ENCODE peak calls at places on chromosomes 6 and 20, in four cellular contexts. One of them, this sample, is unnamed. For H3K36me3 and H3K27me3, the result is how much of the 10 kb centered on the place peaks cover.

GRCh38 chr6:40923860-40924259 is 115.2 kb downstream of the UNC5CL start:
- DNase-seq in HCT116: no peak
- DNase-seq in pancreas: no peak
- DNase-seq in lung: no peak
- DNase-seq in this sample: no peak

GRCh38 chr6:82144852-82145332 is 102.7 kb downstream of the IBTK start:
- DNase-seq in HCT116: peak
- DNase-seq in pancreas: peak
- DNase-seq in lung: no peak
- DNase-seq in this sample: peak

GRCh38 chr6:125952764-125953501 is 3.6 kb upstream of the HINT3 start:
- DNase-seq in HCT116: no peak
- DNase-seq in pancreas: no peak
- DNase-seq in lung: no peak
- DNase-seq in this sample: no peak

GRCh38 chr20:11452326-11452725 is 465.4 kb upstream of the BTBD3 start:
- DNase-seq in HCT116: no peak
- DNase-seq in pancreas: no peak
- DNase-seq in lung: no peak
- DNase-seq in this sample: peak

GRCh38 chr6:12572884-12573824 is 143.4 kb upstream of the PHACTR1 start:
- DNase-seq in HCT116: no peak
- DNase-seq in pancreas: no peak
- DNase-seq in lung: no peak
- DNase-seq in this sample: peak

GRCh38 chr6:15434263-15434662 is 188.4 kb downstream of the JARID2 start:
- DNase-seq in HCT116: no peak
- DNase-seq in pancreas: no peak
- DNase-seq in lung: no peak
- DNase-seq in this sample: no peak

GRCh38 chr6:85063611-85064010 is 299.2 kb upstream of the TBX18 start:
- DNase-seq in HCT116: no peak
- DNase-seq in pancreas: no peak
- DNase-seq in lung: no peak
- DNase-seq in this sample: no peak

GRCh38 chr20:3420211-3420707 is 12.8 kb upstream of the DNAAF9 start:
- DNase-seq in HCT116: no peak
- DNase-seq in pancreas: no peak
- DNase-seq in lung: peak
- DNase-seq in this sample: peak

GRCh38 chr6:150876598-150876997 is 11.1 kb downstream of the MTHFD1L start:
- DNase-seq in HCT116: no peak
- DNase-seq in pancreas: peak
- DNase-seq in lung: no peak
- DNase-seq in this sample: no peak

GRCh38 chr20:41360831-41361756 is 5.5 kb downstream of the EMILIN3 start:
- DNase-seq in HCT116: no peak
- DNase-seq in pancreas: no peak
- DNase-seq in lung: no peak
- DNase-seq in this sample: no peak

GRCh38 chr20:24665741-24666191 is 196.3 kb downstream of the SYNDIG1 start:
- DNase-seq in HCT116: no peak
- DNase-seq in pancreas: no peak
- DNase-seq in lung: no peak
- DNase-seq in this sample: no peak

GRCh38 chr6:19356692-19357091 is 480.5 kb upstream of the ID4 start:
- DNase-seq in HCT116: no peak
- DNase-seq in pancreas: no peak
- DNase-seq in lung: no peak
- DNase-seq in this sample: peak

GRCh38 chr6:1068068-1068467 is 243.8 kb upstream of the FOXQ1 start:
- DNase-seq in HCT116: no peak
- DNase-seq in pancreas: no peak
- DNase-seq in lung: no peak
- DNase-seq in this sample: peak

GRCh38 chr6:108260126-108260808 is 573 bp downstream of the SNX3 start:
- DNase-seq in HCT116: peak
- DNase-seq in pancreas: peak
- DNase-seq in lung: no peak
- DNase-seq in this sample: peak

GRCh38 chr20:23645575-23645974 is 7.8 kb upstream of the CST3 start:
- DNase-seq in HCT116: no peak
- DNase-seq in pancreas: no peak
- DNase-seq in lung: no peak
- DNase-seq in this sample: no peak

GRCh38 chr20:56406910-56407309 is 5.2 kb upstream of the CASS4 start:
- DNase-seq in HCT116: no peak
- DNase-seq in pancreas: no peak
- DNase-seq in lung: no peak
- DNase-seq in this sample: no peak

GRCh38 chr20:10347066-10347465 is 87.0 kb downstream of the MKKS start:
- DNase-seq in HCT116: no peak
- DNase-seq in pancreas: no peak
- DNase-seq in lung: no peak
- DNase-seq in this sample: no peak

GRCh38 chr20:36368400-36368799 is 62.3 kb downstream of the DLGAP4 start:
- DNase-seq in HCT116: no peak
- DNase-seq in pancreas: no peak
- DNase-seq in lung: no peak
- DNase-seq in this sample: no peak

GRCh38 chr20:19692685-19693119 is 65.4 kb upstream of the RIN2 start:
- DNase-seq in HCT116: peak
- DNase-seq in pancreas: peak
- DNase-seq in lung: peak
- DNase-seq in this sample: peak

GRCh38 chr6:95364016-95364604 is 213.2 kb upstream of the MANEA start:
- DNase-seq in HCT116: peak
- DNase-seq in pancreas: no peak
- DNase-seq in lung: no peak
- DNase-seq in this sample: peak

GRCh38 chr6:103893082-103893481 is 966.6 kb downstream of the HACE1 start:
- DNase-seq in HCT116: no peak
- DNase-seq in pancreas: no peak
- DNase-seq in lung: no peak
- DNase-seq in this sample: peak

GRCh38 chr6:110813813-110814487 is 1.3 kb downstream of the CDK19 start:
- DNase-seq in HCT116: no peak
- DNase-seq in pancreas: no peak
- DNase-seq in lung: no peak
- DNase-seq in this sample: peak

GRCh38 chr6:38715016-38715809 is at the start of gene DNAH8:
- DNase-seq in HCT116: no peak
- DNase-seq in pancreas: no peak
- DNase-seq in lung: no peak
- DNase-seq in this sample: no peak

GRCh38 chr20:31836853-31837608 is 8.4 kb downstream of the FOXS1 start:
- DNase-seq in HCT116: no peak
- DNase-seq in pancreas: no peak
- DNase-seq in lung: no peak
- DNase-seq in this sample: no peak

GRCh38 chr20:37055276-37055675 is 40.5 kb downstream of the RBL1 start:
- DNase-seq in HCT116: no peak
- DNase-seq in pancreas: no peak
- DNase-seq in lung: no peak
- DNase-seq in this sample: no peak

GRCh38 chr6:52049252-52050050 is 38.0 kb downstream of the PKHD1 start:
- DNase-seq in HCT116: peak
- DNase-seq in pancreas: no peak
- DNase-seq in lung: no peak
- DNase-seq in this sample: peak

GRCh38 chr20:2742934-2743559 is 50.5 kb downstream of the EBF4 start:
- DNase-seq in HCT116: peak
- DNase-seq in pancreas: peak
- DNase-seq in lung: peak
- DNase-seq in this sample: peak

GRCh38 chr20:31605902-31606677 is 1.0 kb downstream of the ID1 start:
- DNase-seq in HCT116: no peak
- DNase-seq in pancreas: no peak
- DNase-seq in lung: peak
- DNase-seq in this sample: no peak

GRCh38 chr20:52812231-52812847 is 159.8 kb upstream of the TSHZ2 start:
- DNase-seq in HCT116: no peak
- DNase-seq in pancreas: no peak
- DNase-seq in lung: no peak
- DNase-seq in this sample: no peak

GRCh38 chr20:63578224-63579016 is 4.4 kb upstream of the HELZ2 start:
- DNase-seq in HCT116: no peak
- DNase-seq in pancreas: no peak
- DNase-seq in lung: no peak
- DNase-seq in this sample: no peak

GRCh38 chr20:1838479-1839279 is 56.5 kb upstream of the SIRPA start:
- DNase-seq in HCT116: no peak
- DNase-seq in pancreas: no peak
- DNase-seq in lung: no peak
- DNase-seq in this sample: no peak

DNA sequence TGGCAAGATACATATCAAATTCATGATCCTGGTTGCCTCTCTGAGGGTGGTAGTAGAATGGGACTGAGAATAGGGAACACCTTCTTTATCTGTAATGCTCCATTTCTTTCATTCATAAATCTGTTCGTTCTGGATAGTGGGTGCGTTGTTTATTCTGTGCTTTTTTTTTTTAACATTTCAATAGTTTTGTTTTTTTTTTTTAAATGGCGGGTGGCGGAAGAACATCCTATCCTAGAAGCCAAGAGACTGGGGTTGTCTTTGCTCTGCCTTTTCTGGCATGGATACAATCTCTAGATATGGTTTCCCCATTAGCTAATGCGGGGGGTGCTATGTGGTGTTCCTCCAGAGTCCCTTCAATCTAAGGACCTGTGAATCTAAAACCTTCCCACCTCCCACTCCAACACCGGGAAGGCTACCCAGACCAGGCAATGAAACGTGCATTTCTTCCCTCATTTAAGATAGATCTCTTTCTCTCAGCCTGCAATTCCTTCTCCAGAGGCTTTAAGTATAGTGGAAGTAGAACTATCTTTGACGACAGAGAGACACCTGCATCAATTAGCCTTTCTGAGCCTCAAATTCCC is 883 bp upstream of the CCDC28A start:
- DNase-seq in HCT116: no peak
- DNase-seq in pancreas: no peak
- DNase-seq in lung: no peak
- DNase-seq in this sample: no peak
- H3K4me3 ChIP-seq in HCT116: peak
- H3K4me3 ChIP-seq in pancreas: peak
- H3K4me3 ChIP-seq in lung: peak
- H3K4me3 ChIP-seq in this sample: peak

GRCh38 chr6:32849126-32849525 is 4.4 kb downstream of the TAP1 start:
- DNase-seq in HCT116: no peak
- DNase-seq in pancreas: no peak
- DNase-seq in lung: no peak
- DNase-seq in this sample: no peak
- H3K36me3 ChIP-seq in HCT116: under half
- H3K36me3 ChIP-seq in pancreas: under half
- H3K36me3 ChIP-seq in lung: under half
- H3K36me3 ChIP-seq in this sample: under half

DNA sequence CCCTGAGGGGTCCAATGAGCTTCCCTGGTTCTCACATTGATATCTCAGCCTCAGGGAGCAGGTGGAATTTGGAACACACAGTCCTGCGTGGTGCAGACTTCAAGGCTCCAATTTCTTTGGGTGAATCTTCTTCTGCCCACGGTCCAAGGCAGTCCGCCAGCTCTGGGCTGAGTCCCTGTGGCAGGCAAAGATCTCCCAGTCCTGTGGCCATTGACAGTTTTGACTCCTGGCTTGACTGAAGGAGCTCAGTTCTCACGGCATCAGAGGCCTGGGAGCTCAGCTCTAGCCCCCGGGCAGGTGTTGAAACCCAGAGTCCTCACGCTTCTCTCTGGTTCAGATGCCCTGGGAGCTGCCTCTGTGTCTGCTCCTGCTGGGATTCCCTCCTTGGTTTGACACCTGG is 61.1 kb downstream of the PSMG4 start:
- DNase-seq in HCT116: no peak
- DNase-seq in pancreas: no peak
- DNase-seq in lung: no peak
- DNase-seq in this sample: no peak
- H3K27me3 ChIP-seq in HCT116: under half
- H3K27me3 ChIP-seq in pancreas: under half
- H3K27me3 ChIP-seq in lung: under half
- H3K27me3 ChIP-seq in this sample: under half

GRCh38 chr20:57707320-57707719 is 2.5 kb downstream of the PMEPA1 start:
- DNase-seq in HCT116: no peak
- DNase-seq in pancreas: no peak
- DNase-seq in lung: no peak
- DNase-seq in this sample: no peak
- H3K4me3 ChIP-seq in HCT116: no peak
- H3K4me3 ChIP-seq in pancreas: peak
- H3K4me3 ChIP-seq in lung: no peak
- H3K4me3 ChIP-seq in this sample: peak

DNA sequence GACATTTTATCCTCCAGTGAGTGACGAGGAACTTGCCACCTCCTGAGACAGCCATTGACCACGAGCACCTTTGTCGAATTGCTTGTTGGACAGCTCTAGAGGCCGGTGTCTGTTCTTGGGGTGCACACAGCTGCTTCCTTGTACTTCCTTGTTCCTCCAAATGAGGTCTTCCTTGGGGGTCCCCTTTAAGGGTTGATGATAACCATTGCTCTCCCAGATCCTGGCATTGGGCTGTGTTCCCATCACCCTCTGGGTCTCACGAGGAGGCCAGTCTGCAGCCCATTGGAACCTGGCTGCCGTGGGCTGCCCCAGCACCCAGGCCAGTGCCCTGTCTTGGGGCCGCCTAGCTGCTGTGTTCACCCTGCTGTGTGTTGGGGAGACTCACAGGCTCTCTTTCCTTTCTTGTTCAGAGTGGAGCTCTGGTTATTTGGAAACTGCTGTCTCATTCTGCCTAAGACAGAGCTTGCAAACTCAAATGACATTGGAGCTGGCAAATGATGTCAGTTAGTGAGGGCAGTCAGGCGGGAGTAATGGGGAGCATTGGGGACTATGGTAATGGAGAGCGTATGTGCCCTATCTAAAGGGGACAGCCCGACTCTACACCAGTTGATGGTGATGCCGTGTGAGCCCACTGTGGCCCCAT is 25.7 kb downstream of the PPP1R16B start:
- DNase-seq in HCT116: no peak
- DNase-seq in pancreas: no peak
- DNase-seq in lung: no peak
- DNase-seq in this sample: no peak
- H3K36me3 ChIP-seq in HCT116: under half
- H3K36me3 ChIP-seq in pancreas: under half
- H3K36me3 ChIP-seq in lung: under half
- H3K36me3 ChIP-seq in this sample: under half

DNA sequence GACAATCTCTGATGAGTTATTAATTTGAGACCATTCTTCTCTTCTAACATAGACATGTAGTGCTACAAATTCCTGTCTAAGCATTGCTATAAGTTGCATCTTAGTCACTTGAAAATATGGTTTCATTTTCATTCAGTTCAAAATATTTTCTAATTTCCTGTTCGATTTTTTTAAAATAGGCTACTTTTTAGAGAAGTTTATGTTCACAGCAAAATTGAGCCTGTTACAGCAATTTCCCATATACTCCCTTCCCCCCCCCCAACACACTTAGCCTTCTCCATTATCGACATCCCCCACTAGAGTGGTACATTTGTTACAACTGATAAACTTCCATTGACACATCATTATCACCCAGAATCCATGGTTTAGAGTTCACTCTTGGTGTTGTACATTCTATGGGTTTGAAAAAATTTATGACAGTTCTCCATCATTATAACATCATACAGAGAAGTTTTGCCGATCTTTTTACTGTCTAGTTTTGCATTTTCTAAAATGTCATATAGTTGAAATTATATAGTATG is 31.2 kb downstream of the PLAGL1 start:
- DNase-seq in HCT116: no peak
- DNase-seq in pancreas: no peak
- DNase-seq in lung: no peak
- DNase-seq in this sample: no peak
- H3K27me3 ChIP-seq in HCT116: under half
- H3K27me3 ChIP-seq in pancreas: under half
- H3K27me3 ChIP-seq in lung: under half
- H3K27me3 ChIP-seq in this sample: under half